ENCODE peak calls at places on chromosomes 7 and 10, in six cellular contexts. E, G, B, O, I and Z are unnamed samples.

GRCh38 chr10:102396751-102397151 is 1.2 kb downstream of the NFKB2 start:
- DNase-seq in O (no peak), G (no peak), I (no peak), B (peak; percentile 61), E (no peak), Z (no peak)

GRCh38 chr7:83271212-83272099 is 108.8 kb upstream of the PCLO start:
- DNase-seq in G (no peak), B (no peak), I (no peak), O (peak; percentile 34), E (no peak), Z (no peak)

GRCh38 chr7:71482284-71482683 is 350.3 kb downstream of the GALNT17 start:
- DNase-seq in I (no peak), B (no peak), E (no peak), O (no peak), G (no peak), Z (peak; percentile 37)

GRCh38 chr7:107152011-107152410 is 16.8 kb upstream of the HBP1 start:
- DNase-seq in E (no peak), O (peak; percentile 32), I (no peak), G (no peak), B (no peak), Z (no peak)

GRCh38 chr10:117339569-117339968 is 35.7 kb downstream of the PDZD8 start:
- DNase-seq in I (no peak), E (no peak), B (no peak), O (peak; percentile 11), G (no peak), Z (no peak)

GRCh38 chr7:74572301-74573090 is 85.0 kb upstream of the GTF2I start:
- DNase-seq in B (no peak), O (no peak), G (no peak), E (peak; percentile 45), I (no peak), Z (no peak)

GRCh38 chr7:130943336-130943901 is 209.4 kb upstream of the KLF14 start:
- DNase-seq in B (no peak), G (no peak), O (peak; percentile 70), E (no peak), I (no peak), Z (no peak)

GRCh38 chr7:104976966-104977636 is 36.9 kb upstream of the KMT2E start:
- DNase-seq in I (no peak), B (no peak), E (no peak), O (no peak), G (no peak), Z (no peak)

GRCh38 chr7:32941996-32942782 is 15.1 kb upstream of the FKBP9 start:
- DNase-seq in B (peak; percentile 83), I (peak; percentile 74), G (peak; percentile 73), O (peak; percentile 14), E (peak; percentile 72), Z (peak; percentile 72)

GRCh38 chr7:35366167-35367155 is 112.6 kb upstream of the TBX20 start:
- DNase-seq in B (no peak), G (peak; percentile 58), O (no peak), E (no peak), I (no peak), Z (no peak)

GRCh38 chr10:67815571-67816059 is 22.4 kb downstream of the DNAJC12 start:
- DNase-seq in E (no peak), I (no peak), O (peak; percentile 16), G (no peak), B (no peak), Z (no peak)

GRCh38 chr7:2037805-2038635 is 194.7 kb downstream of the MAD1L1 start:
- DNase-seq in G (peak; percentile 72), E (peak; percentile 50), B (peak; percentile 40), O (no peak), I (peak; percentile 80), Z (no peak)

GRCh38 chr10:70092389-70092718 is 39.7 kb downstream of the MACROH2A2 start:
- DNase-seq in E (no peak), B (no peak), O (no peak), I (no peak), G (no peak), Z (no peak)

GRCh38 chr7:119900996-119901395 is 372.0 kb upstream of the KCND2 start:
- DNase-seq in G (no peak), B (no peak), E (no peak), O (peak; percentile 3), I (no peak), Z (no peak)

GRCh38 chr10:1044964-1045363 is 4.0 kb downstream of the IDI1 start:
- DNase-seq in B (no peak), E (no peak), I (no peak), G (no peak), O (no peak), Z (no peak)

GRCh38 chr7:149546331-149546730 is 48.7 kb upstream of the ZNF746 start:
- DNase-seq in O (no peak), G (no peak), I (no peak), B (no peak), E (no peak), Z (no peak)

GRCh38 chr10:4945706-4946348 is 17.4 kb upstream of the AKR1C1 start:
- DNase-seq in I (no peak), G (no peak), B (no peak), O (no peak), E (no peak), Z (no peak)

GRCh38 chr7:80098795-80099194 is 35.8 kb upstream of the GNAI1 start:
- DNase-seq in E (no peak), I (no peak), O (no peak), G (no peak), B (no peak), Z (no peak)

GRCh38 chr7:121041516-121042148 is 53.1 kb downstream of the CPED1 start:
- DNase-seq in E (no peak), B (no peak), O (peak; percentile 54), I (no peak), G (no peak), Z (no peak)

GRCh38 chr7:148883233-148884048 is 650 bp downstream of the EZH2 start:
- DNase-seq in O (no peak), E (peak; percentile 42), G (peak; percentile 64), I (peak; percentile 47), B (peak; percentile 79), Z (peak; percentile 34)

GRCh38 chr10:124659380-124659779 is 84.8 kb downstream of the FAM53B start:
- DNase-seq in O (no peak), G (no peak), E (no peak), B (no peak), I (no peak), Z (no peak)

GRCh38 chr10:110420401-110421193 is 77.1 kb upstream of the DUSP5 start:
- DNase-seq in E (no peak), I (no peak), O (no peak), B (no peak), G (no peak), Z (peak; percentile 78)

GRCh38 chr7:112271162-112271561 is 64.7 kb downstream of the ZNF277 start:
- DNase-seq in E (no peak), I (no peak), O (no peak), B (no peak), G (no peak), Z (no peak)

GRCh38 chr10:132676193-132676891 is 109.6 kb downstream of the NKX6-2 start:
- DNase-seq in I (no peak), E (no peak), O (no peak), G (no peak), B (peak; percentile 31), Z (no peak)

GRCh38 chr7:146926833-146927232 is 810.2 kb downstream of the CNTNAP2 start:
- DNase-seq in O (no peak), G (no peak), B (no peak), I (no peak), E (no peak), Z (no peak)

GRCh38 chr10:11927746-11928145 is 104.6 kb downstream of the PROSER2 start:
- DNase-seq in I (no peak), O (no peak), B (no peak), E (no peak), G (no peak), Z (no peak)

GRCh38 chr10:48446785-48447184 is 140.3 kb downstream of the MAPK8 start:
- DNase-seq in I (no peak), B (peak; percentile 50), O (no peak), G (no peak), E (no peak), Z (peak; percentile 27)

GRCh38 chr7:8783229-8783628 is 349.8 kb downstream of the NXPH1 start:
- DNase-seq in G (no peak), I (no peak), O (no peak), E (no peak), B (no peak), Z (no peak)

GRCh38 chr7:8781166-8781565 is 347.8 kb downstream of the NXPH1 start:
- DNase-seq in I (no peak), E (no peak), B (no peak), O (no peak), G (no peak), Z (no peak)

GRCh38 chr7:8785081-8785480 is 351.7 kb downstream of the NXPH1 start:
- DNase-seq in B (no peak), I (no peak), E (no peak), O (no peak), G (no peak), Z (no peak)
- TF ChIP-seq CTCF in B (no peak), I (no peak), E (no peak), O (no peak), G (no peak), Z (no peak)

DNA sequence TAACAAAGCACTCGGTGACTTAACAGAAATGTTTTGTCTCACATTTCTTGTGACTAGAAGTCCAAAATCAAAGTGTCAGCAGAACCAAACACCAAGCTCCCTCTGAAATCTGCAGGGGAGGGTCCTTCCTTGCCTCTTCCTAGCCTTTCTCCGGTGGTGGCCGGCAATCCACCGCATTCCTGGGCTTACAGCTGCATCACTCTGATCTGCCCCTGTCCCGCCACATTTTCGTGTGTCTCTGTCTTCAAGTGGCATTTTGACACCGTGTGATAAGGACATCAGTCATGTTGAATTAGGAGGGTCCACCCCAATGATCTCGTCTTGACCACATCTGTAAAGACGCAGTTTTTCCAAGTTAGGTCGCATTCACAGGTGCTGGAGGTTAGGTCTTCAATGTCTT is 30.5 kb upstream of the TOMM7 start:
- DNase-seq in G (no peak), E (no peak), I (no peak), O (no peak), B (no peak), Z (no peak)
- H3K4me3 ChIP-seq in G (no peak overlapping the region), E (peak overlapping the region; percentile 76), I (no peak overlapping the region), O (no peak overlapping the region), B (no peak overlapping the region), Z (no peak overlapping the region)

DNA sequence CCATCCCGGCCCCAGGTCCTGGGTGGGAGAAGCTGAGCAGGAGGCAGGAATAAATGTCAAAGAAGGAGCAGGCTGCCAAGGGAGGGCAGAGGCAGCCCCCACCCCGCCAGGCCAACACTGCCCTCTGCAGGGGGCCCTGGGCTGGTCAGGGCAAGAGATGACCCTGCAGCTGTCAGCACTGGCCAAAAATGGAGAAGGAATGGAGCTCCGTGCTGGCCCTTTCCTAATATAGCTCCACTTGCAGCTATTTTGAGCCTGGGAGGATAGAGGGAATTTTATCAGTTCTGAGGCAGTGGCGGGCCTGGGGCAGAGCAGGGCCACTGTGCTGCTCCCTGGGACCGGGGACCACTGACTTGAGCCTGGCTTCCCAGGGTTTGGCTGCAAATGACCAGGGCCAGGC is 16.0 kb downstream of the LDB3 start:
- DNase-seq in E (peak; percentile 72), O (peak; percentile 6), G (no peak), B (no peak), I (peak; percentile 61), Z (no peak)
- TF ChIP-seq CTCF in E (peak; percentile 74), O (peak; percentile 63), G (peak; percentile 71), B (peak; percentile 10), I (no peak), Z (no peak)

DNA sequence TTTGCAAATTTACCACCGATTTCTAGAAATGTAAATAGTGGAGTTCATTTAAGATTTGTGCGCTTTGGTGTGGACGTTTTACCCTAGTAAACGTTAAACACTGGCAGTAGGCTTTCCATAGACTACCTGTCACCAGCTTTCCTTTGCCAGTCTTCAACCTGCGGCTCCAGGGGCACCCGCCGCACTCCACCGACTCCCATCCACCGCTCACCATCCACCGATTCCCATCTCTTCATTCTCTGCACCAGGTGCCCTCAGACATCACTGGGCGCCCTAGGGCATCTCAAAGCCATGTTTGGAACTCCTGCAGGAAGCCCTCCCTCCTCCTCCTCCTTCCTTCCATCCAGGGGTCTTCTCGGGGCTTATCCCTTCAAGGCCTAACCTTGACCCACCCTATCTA is 1.4 kb upstream of the AP5Z1 start:
- DNase-seq in B (no peak), E (no peak), I (no peak), O (no peak), G (no peak), Z (no peak)
- H3K4me3 ChIP-seq in B (no peak overlapping the region), E (no peak overlapping the region), I (no peak overlapping the region), O (no peak overlapping the region), G (no peak overlapping the region), Z (no peak overlapping the region)